ENCODE peak calls at places on chromosomes 7 and 10, in nine cellular contexts. R is germinal center, T is stromal cell of bone marrow, G is T-cell, M is colonic mucosa, S is LoVo, B is stomach, U is G401, O is NCI-H460. K is an unnamed sample.

GRCh38 chr7:102061981-102062390 is 224.7 kb upstream of the SH2B2 start:
- DNase-seq in T (no peak), B (no peak), M (no peak), O (no peak), G (no peak), U (no peak), R (peak; percentile 69), S (no peak), K (peak; percentile 88)

GRCh38 chr10:35572583-35572982 is 32.6 kb upstream of the GJD4 start:
- DNase-seq in O (no peak), B (no peak), U (no peak), R (no peak), M (no peak), S (no peak), T (no peak), G (no peak), K (no peak)

GRCh38 chr7:9280088-9280487 is 846.7 kb downstream of the NXPH1 start:
- DNase-seq in B (no peak), M (no peak), G (no peak), S (no peak), R (no peak), O (no peak), T (no peak), U (no peak), K (no peak)

GRCh38 chr10:128472196-128472595 is 346.0 kb upstream of the MKI67 start:
- DNase-seq in T (no peak), M (no peak), G (no peak), R (no peak), O (no peak), U (no peak), S (no peak), B (no peak), K (no peak)

GRCh38 chr7:27115161-27116018 is 12.9 kb upstream of the HOXA2 start:
- DNase-seq in O (peak; percentile 67), T (no peak), B (no peak), U (no peak), G (no peak), R (no peak), S (peak; percentile 93), M (peak; percentile 81), K (no peak)

GRCh38 chr10:59830601-59831259 is 75.6 kb downstream of the CCDC6 start:
- DNase-seq in S (peak; percentile 24), R (peak; percentile 33), T (no peak), B (peak; percentile 48), O (peak; percentile 41), G (no peak), U (peak; percentile 76), M (peak; percentile 66), K (peak; percentile 27)

GRCh38 chr10:11381023-11381422 is 230.4 kb downstream of the USP6NL start:
- DNase-seq in G (no peak), O (no peak), R (no peak), B (no peak), T (peak; percentile 37), U (no peak), M (no peak), S (no peak), K (no peak)

GRCh38 chr10:103648951-103649532 is 155.5 kb downstream of the NEURL1 start:
- DNase-seq in B (no peak), S (no peak), R (no peak), T (peak; percentile 43), G (no peak), O (no peak), U (peak; percentile 62), M (no peak), K (no peak)

GRCh38 chr10:110208614-110209398 is 1.4 kb downstream of the MXI1 start:
- DNase-seq in U (peak; percentile 68), T (peak; percentile 31), R (peak; percentile 39), S (peak; percentile 49), B (peak; percentile 30), O (no peak), M (peak; percentile 57), G (peak; percentile 11), K (peak; percentile 46)

GRCh38 chr7:151744656-151745055 is 132.3 kb downstream of the PRKAG2 start:
- DNase-seq in G (no peak), U (no peak), B (no peak), T (no peak), O (no peak), R (no peak), M (no peak), S (no peak), K (no peak)

GRCh38 chr10:17785276-17785935 is 23.7 kb upstream of the MRC1 start:
- DNase-seq in O (no peak), G (no peak), R (no peak), U (peak; percentile 43), T (no peak), B (no peak), M (no peak), S (no peak), K (no peak)

GRCh38 chr7:149285581-149285975 is 23.6 kb downstream of the ZNF783 start:
- DNase-seq in R (no peak), T (no peak), O (no peak), G (no peak), B (no peak), M (peak; percentile 35), U (peak; percentile 46), S (peak; percentile 38), K (no peak)

GRCh38 chr10:129972145-129972965 is 8.3 kb upstream of the EBF3 start:
- DNase-seq in T (no peak), G (no peak), S (no peak), M (no peak), R (no peak), O (no peak), B (no peak), U (no peak), K (no peak)

GRCh38 chr10:12795723-12796122 is 205.8 kb downstream of the CCDC3 start:
- DNase-seq in T (no peak), B (no peak), U (peak; percentile 23), S (no peak), R (no peak), M (no peak), G (no peak), O (no peak), K (no peak)

GRCh38 chr10:49408437-49409306 is 12.8 kb upstream of the DRGX start:
- DNase-seq in M (no peak), G (no peak), R (peak; percentile 42), S (no peak), B (no peak), T (no peak), O (no peak), U (no peak), K (peak; percentile 39)

GRCh38 chr10:99913831-99914235 is 95.9 kb downstream of the DNMBP start:
- DNase-seq in T (no peak), U (peak; percentile 31), M (peak; percentile 60), S (no peak), R (no peak), O (no peak), B (peak; percentile 63), G (no peak), K (no peak)